ENCODE peak calls at places on chromosomes 5 and 9, in four cellular contexts. One of them, this sample, is unnamed.

GRCh38 chr5:135829179-135829578 is 5.3 kb upstream of the SLC25A48 start:
- DNase-seq in activated CD4-positive, alpha-beta T cell treated with anti-CD3 and anti-CD28 coated beads for 1 hour: no peak
- DNase-seq in stimulated activated CD4-positive, alpha-beta T cell treated with anti-CD3 and anti-CD28 coated beads, Interleukin-15, amount 100 ng/mL, for 1 hour: no peak
- DNase-seq in stimulated activated CD8-positive, alpha-beta memory T cell treated with anti-CD3 and anti-CD28 coated beads, Interleukin-7, amount 100 ng/mL, for 1 hour: no peak
- DNase-seq in this sample: no peak

GRCh38 chr5:171424726-171425125 is 5.3 kb downstream of the FGF18 start:
- DNase-seq in activated CD4-positive, alpha-beta T cell treated with anti-CD3 and anti-CD28 coated beads for 1 hour: no peak
- DNase-seq in stimulated activated CD8-positive, alpha-beta memory T cell treated with anti-CD3 and anti-CD28 coated beads, Interleukin-7, amount 100 ng/mL, for 1 hour: no peak
- DNase-seq in stimulated activated CD4-positive, alpha-beta T cell treated with anti-CD3 and anti-CD28 coated beads, Interleukin-15, amount 100 ng/mL, for 1 hour: no peak
- DNase-seq in this sample: no peak

GRCh38 chr5:23303433-23303832 is 204.0 kb upstream of the PRDM9 start:
- DNase-seq in activated CD4-positive, alpha-beta T cell treated with anti-CD3 and anti-CD28 coated beads for 1 hour: no peak
- DNase-seq in stimulated activated CD8-positive, alpha-beta memory T cell treated with anti-CD3 and anti-CD28 coated beads, Interleukin-7, amount 100 ng/mL, for 1 hour: no peak
- DNase-seq in stimulated activated CD4-positive, alpha-beta T cell treated with anti-CD3 and anti-CD28 coated beads, Interleukin-15, amount 100 ng/mL, for 1 hour: no peak
- DNase-seq in this sample: peak; percentile 41

GRCh38 chr5:132203464-132203818 is 24.2 kb downstream of the P4HA2 start:
- DNase-seq in stimulated activated CD8-positive, alpha-beta memory T cell treated with anti-CD3 and anti-CD28 coated beads, Interleukin-7, amount 100 ng/mL, for 1 hour: no peak
- DNase-seq in stimulated activated CD4-positive, alpha-beta T cell treated with anti-CD3 and anti-CD28 coated beads, Interleukin-15, amount 100 ng/mL, for 1 hour: no peak
- DNase-seq in activated CD4-positive, alpha-beta T cell treated with anti-CD3 and anti-CD28 coated beads for 1 hour: no peak
- DNase-seq in this sample: no peak

GRCh38 chr5:176413255-176413565 is 3.1 kb downstream of the CLTB start:
- DNase-seq in stimulated activated CD4-positive, alpha-beta T cell treated with anti-CD3 and anti-CD28 coated beads, Interleukin-15, amount 100 ng/mL, for 1 hour: no peak
- DNase-seq in activated CD4-positive, alpha-beta T cell treated with anti-CD3 and anti-CD28 coated beads for 1 hour: no peak
- DNase-seq in stimulated activated CD8-positive, alpha-beta memory T cell treated with anti-CD3 and anti-CD28 coated beads, Interleukin-7, amount 100 ng/mL, for 1 hour: no peak
- DNase-seq in this sample: no peak

GRCh38 chr5:74294231-74294705 is 346.3 kb downstream of the ENC1 start:
- DNase-seq in activated CD4-positive, alpha-beta T cell treated with anti-CD3 and anti-CD28 coated beads for 1 hour: no peak
- DNase-seq in stimulated activated CD8-positive, alpha-beta memory T cell treated with anti-CD3 and anti-CD28 coated beads, Interleukin-7, amount 100 ng/mL, for 1 hour: no peak
- DNase-seq in stimulated activated CD4-positive, alpha-beta T cell treated with anti-CD3 and anti-CD28 coated beads, Interleukin-15, amount 100 ng/mL, for 1 hour: no peak
- DNase-seq in this sample: no peak

GRCh38 chr9:97553841-97554240 is 52.4 kb downstream of the TMOD1 start:
- DNase-seq in stimulated activated CD4-positive, alpha-beta T cell treated with anti-CD3 and anti-CD28 coated beads, Interleukin-15, amount 100 ng/mL, for 1 hour: no peak
- DNase-seq in activated CD4-positive, alpha-beta T cell treated with anti-CD3 and anti-CD28 coated beads for 1 hour: no peak
- DNase-seq in stimulated activated CD8-positive, alpha-beta memory T cell treated with anti-CD3 and anti-CD28 coated beads, Interleukin-7, amount 100 ng/mL, for 1 hour: no peak
- DNase-seq in this sample: no peak

GRCh38 chr5:78600656-78601452 is 47.7 kb downstream of the LHFPL2 start:
- DNase-seq in stimulated activated CD4-positive, alpha-beta T cell treated with anti-CD3 and anti-CD28 coated beads, Interleukin-15, amount 100 ng/mL, for 1 hour: no peak
- DNase-seq in stimulated activated CD8-positive, alpha-beta memory T cell treated with anti-CD3 and anti-CD28 coated beads, Interleukin-7, amount 100 ng/mL, for 1 hour: no peak
- DNase-seq in activated CD4-positive, alpha-beta T cell treated with anti-CD3 and anti-CD28 coated beads for 1 hour: no peak
- DNase-seq in this sample: no peak

GRCh38 chr5:115308815-115309214 is 12.4 kb upstream of the CCDC112 start:
- DNase-seq in stimulated activated CD4-positive, alpha-beta T cell treated with anti-CD3 and anti-CD28 coated beads, Interleukin-15, amount 100 ng/mL, for 1 hour: no peak
- DNase-seq in activated CD4-positive, alpha-beta T cell treated with anti-CD3 and anti-CD28 coated beads for 1 hour: no peak
- DNase-seq in stimulated activated CD8-positive, alpha-beta memory T cell treated with anti-CD3 and anti-CD28 coated beads, Interleukin-7, amount 100 ng/mL, for 1 hour: no peak
- DNase-seq in this sample: no peak

GRCh38 chr5:126519637-126520592 is 75.1 kb downstream of the ALDH7A1 start:
- DNase-seq in stimulated activated CD4-positive, alpha-beta T cell treated with anti-CD3 and anti-CD28 coated beads, Interleukin-15, amount 100 ng/mL, for 1 hour: no peak
- DNase-seq in stimulated activated CD8-positive, alpha-beta memory T cell treated with anti-CD3 and anti-CD28 coated beads, Interleukin-7, amount 100 ng/mL, for 1 hour: no peak
- DNase-seq in activated CD4-positive, alpha-beta T cell treated with anti-CD3 and anti-CD28 coated beads for 1 hour: no peak
- DNase-seq in this sample: no peak

GRCh38 chr9:128251701-128252100 is 24.1 kb downstream of the GOLGA2 start:
- DNase-seq in activated CD4-positive, alpha-beta T cell treated with anti-CD3 and anti-CD28 coated beads for 1 hour: no peak
- DNase-seq in stimulated activated CD4-positive, alpha-beta T cell treated with anti-CD3 and anti-CD28 coated beads, Interleukin-15, amount 100 ng/mL, for 1 hour: no peak
- DNase-seq in stimulated activated CD8-positive, alpha-beta memory T cell treated with anti-CD3 and anti-CD28 coated beads, Interleukin-7, amount 100 ng/mL, for 1 hour: no peak
- DNase-seq in this sample: no peak

GRCh38 chr9:16530669-16531461 is 339.6 kb downstream of the BNC2 start:
- DNase-seq in stimulated activated CD4-positive, alpha-beta T cell treated with anti-CD3 and anti-CD28 coated beads, Interleukin-15, amount 100 ng/mL, for 1 hour: no peak
- DNase-seq in stimulated activated CD8-positive, alpha-beta memory T cell treated with anti-CD3 and anti-CD28 coated beads, Interleukin-7, amount 100 ng/mL, for 1 hour: no peak
- DNase-seq in activated CD4-positive, alpha-beta T cell treated with anti-CD3 and anti-CD28 coated beads for 1 hour: no peak
- DNase-seq in this sample: no peak

GRCh38 chr5:172454355-172455086 is at the start of gene SH3PXD2B:
- DNase-seq in stimulated activated CD8-positive, alpha-beta memory T cell treated with anti-CD3 and anti-CD28 coated beads, Interleukin-7, amount 100 ng/mL, for 1 hour: no peak
- DNase-seq in stimulated activated CD4-positive, alpha-beta T cell treated with anti-CD3 and anti-CD28 coated beads, Interleukin-15, amount 100 ng/mL, for 1 hour: peak; percentile 10
- DNase-seq in activated CD4-positive, alpha-beta T cell treated with anti-CD3 and anti-CD28 coated beads for 1 hour: no peak
- DNase-seq in this sample: peak; percentile 53

GRCh38 chr5:118984602-118985001 is 3.7 kb downstream of the DTWD2 start:
- DNase-seq in stimulated activated CD4-positive, alpha-beta T cell treated with anti-CD3 and anti-CD28 coated beads, Interleukin-15, amount 100 ng/mL, for 1 hour: no peak
- DNase-seq in activated CD4-positive, alpha-beta T cell treated with anti-CD3 and anti-CD28 coated beads for 1 hour: no peak
- DNase-seq in stimulated activated CD8-positive, alpha-beta memory T cell treated with anti-CD3 and anti-CD28 coated beads, Interleukin-7, amount 100 ng/mL, for 1 hour: no peak
- DNase-seq in this sample: no peak